ENCODE peak calls at places on chromosomes 2 and 18, in ten cellular contexts. One of them, this sample, is unnamed.
A peak's percentile ranks its signal among the peaks of the same experiment; 100 is the strongest.

GRCh38 chr2:10222-10875 is 36.0 kb downstream of the FAM110C start:
- DNase-seq in prostate gland: no peak
- DNase-seq in stomach: no peak
- DNase-seq in transverse colon: no peak
- DNase-seq in tibial nerve: no peak
- DNase-seq in HepG2: no peak
- DNase-seq in IMR-90: no peak
- DNase-seq in A549: no peak
- DNase-seq in body of pancreas: peak; percentile 39
- DNase-seq in heart left ventricle: no peak
- DNase-seq in this sample: no peak

GRCh38 chr2:57899898-57900297 is 146.7 kb upstream of the VRK2 start:
- DNase-seq in heart left ventricle: no peak
- DNase-seq in HepG2: no peak
- DNase-seq in IMR-90: no peak
- DNase-seq in body of pancreas: no peak
- DNase-seq in transverse colon: no peak
- DNase-seq in A549: no peak
- DNase-seq in stomach: no peak
- DNase-seq in prostate gland: no peak
- DNase-seq in tibial nerve: no peak
- DNase-seq in this sample: no peak

GRCh38 chr2:11080253-11081115 is 74.8 kb upstream of the SLC66A3 start:
- DNase-seq in heart left ventricle: no peak
- DNase-seq in IMR-90: no peak
- DNase-seq in body of pancreas: no peak
- DNase-seq in HepG2: no peak
- DNase-seq in prostate gland: no peak
- DNase-seq in tibial nerve: no peak
- DNase-seq in transverse colon: no peak
- DNase-seq in A549: no peak
- DNase-seq in stomach: no peak
- DNase-seq in this sample: no peak

GRCh38 chr2:127695491-127696472 is 5.5 kb upstream of the SFT2D3 start:
- DNase-seq in tibial nerve: no peak
- DNase-seq in prostate gland: peak; percentile 37
- DNase-seq in IMR-90: peak; percentile 40
- DNase-seq in A549: peak; percentile 80
- DNase-seq in body of pancreas: peak; percentile 42
- DNase-seq in stomach: peak; percentile 48
- DNase-seq in transverse colon: peak; percentile 58
- DNase-seq in heart left ventricle: peak; percentile 85
- DNase-seq in HepG2: no peak
- DNase-seq in this sample: no peak

GRCh38 chr18:61975526-61976326 is 82.9 kb upstream of the RNF152 start:
- DNase-seq in heart left ventricle: no peak
- DNase-seq in prostate gland: no peak
- DNase-seq in transverse colon: no peak
- DNase-seq in body of pancreas: no peak
- DNase-seq in A549: no peak
- DNase-seq in tibial nerve: no peak
- DNase-seq in HepG2: no peak
- DNase-seq in stomach: no peak
- DNase-seq in IMR-90: no peak
- DNase-seq in this sample: no peak

GRCh38 chr2:130764821-130765115 is 9.4 kb downstream of the AMER3 start:
- DNase-seq in body of pancreas: no peak
- DNase-seq in tibial nerve: no peak
- DNase-seq in stomach: no peak
- DNase-seq in transverse colon: no peak
- DNase-seq in IMR-90: no peak
- DNase-seq in prostate gland: no peak
- DNase-seq in heart left ventricle: no peak
- DNase-seq in A549: no peak
- DNase-seq in HepG2: no peak
- DNase-seq in this sample: no peak

GRCh38 chr18:12029786-12030571 is 48.7 kb downstream of the IMPA2 start:
- DNase-seq in A549: no peak
- DNase-seq in prostate gland: no peak
- DNase-seq in transverse colon: no peak
- DNase-seq in HepG2: no peak
- DNase-seq in IMR-90: no peak
- DNase-seq in tibial nerve: no peak
- DNase-seq in stomach: no peak
- DNase-seq in body of pancreas: no peak
- DNase-seq in heart left ventricle: peak; percentile 14
- DNase-seq in this sample: peak; percentile 78

GRCh38 chr2:60365556-60365955 is 187.9 kb downstream of the BCL11A start:
- DNase-seq in body of pancreas: peak; percentile 31
- DNase-seq in stomach: no peak
- DNase-seq in prostate gland: no peak
- DNase-seq in transverse colon: no peak
- DNase-seq in tibial nerve: no peak
- DNase-seq in heart left ventricle: no peak
- DNase-seq in HepG2: peak; percentile 36
- DNase-seq in IMR-90: no peak
- DNase-seq in A549: no peak
- DNase-seq in this sample: no peak

GRCh38 chr2:69893684-69894481 is at the start of gene SNRNP27:
- DNase-seq in transverse colon: peak; percentile 84
- DNase-seq in body of pancreas: peak; percentile 82
- DNase-seq in HepG2: peak; percentile 80
- DNase-seq in prostate gland: peak; percentile 65
- DNase-seq in A549: peak; percentile 89
- DNase-seq in stomach: peak; percentile 79
- DNase-seq in tibial nerve: peak; percentile 60
- DNase-seq in IMR-90: peak; percentile 83
- DNase-seq in heart left ventricle: peak; percentile 82
- DNase-seq in this sample: no peak

GRCh38 chr2:118371500-118371899 is 283.2 kb downstream of the INSIG2 start:
- DNase-seq in IMR-90: peak; percentile 18
- DNase-seq in stomach: no peak
- DNase-seq in body of pancreas: peak; percentile 27
- DNase-seq in prostate gland: no peak
- DNase-seq in heart left ventricle: no peak
- DNase-seq in transverse colon: no peak
- DNase-seq in tibial nerve: no peak
- DNase-seq in HepG2: peak; percentile 42
- DNase-seq in A549: peak; percentile 44
- DNase-seq in this sample: no peak

GRCh38 chr2:3200420-3200939 is 177.1 kb downstream of the EIPR1 start:
- DNase-seq in transverse colon: no peak
- DNase-seq in body of pancreas: no peak
- DNase-seq in tibial nerve: no peak
- DNase-seq in stomach: no peak
- DNase-seq in IMR-90: no peak
- DNase-seq in HepG2: no peak
- DNase-seq in prostate gland: no peak
- DNase-seq in A549: no peak
- DNase-seq in heart left ventricle: no peak
- DNase-seq in this sample: no peak

GRCh38 chr2:112996635-112997034 is 8.6 kb upstream of the IL36A start:
- DNase-seq in prostate gland: no peak
- DNase-seq in HepG2: no peak
- DNase-seq in heart left ventricle: no peak
- DNase-seq in IMR-90: no peak
- DNase-seq in body of pancreas: no peak
- DNase-seq in tibial nerve: no peak
- DNase-seq in stomach: no peak
- DNase-seq in A549: no peak
- DNase-seq in transverse colon: peak; percentile 16
- DNase-seq in this sample: no peak

GRCh38 chr2:85851253-85851955 is 37.4 kb downstream of the ST3GAL5 start:
- DNase-seq in HepG2: no peak
- DNase-seq in transverse colon: peak; percentile 35
- DNase-seq in A549: no peak
- DNase-seq in IMR-90: no peak
- DNase-seq in heart left ventricle: no peak
- DNase-seq in tibial nerve: no peak
- DNase-seq in prostate gland: peak; percentile 58
- DNase-seq in body of pancreas: peak; percentile 74
- DNase-seq in stomach: no peak
- DNase-seq in this sample: no peak

GRCh38 chr2:134391751-134392160 is 137.9 kb downstream of the MGAT5 start:
- DNase-seq in IMR-90: peak; percentile 36
- DNase-seq in prostate gland: no peak
- DNase-seq in A549: no peak
- DNase-seq in stomach: no peak
- DNase-seq in body of pancreas: no peak
- DNase-seq in HepG2: no peak
- DNase-seq in transverse colon: peak; percentile 73
- DNase-seq in heart left ventricle: no peak
- DNase-seq in tibial nerve: no peak
- DNase-seq in this sample: no peak

GRCh38 chr2:48711343-48711742 is 44.2 kb downstream of the LHCGR start:
- DNase-seq in body of pancreas: no peak
- DNase-seq in HepG2: no peak
- DNase-seq in prostate gland: no peak
- DNase-seq in heart left ventricle: no peak
- DNase-seq in transverse colon: no peak
- DNase-seq in stomach: no peak
- DNase-seq in A549: no peak
- DNase-seq in IMR-90: peak; percentile 41
- DNase-seq in tibial nerve: no peak
- DNase-seq in this sample: no peak

GRCh38 chr2:16615687-16616615 is 49.7 kb downstream of the CYRIA start:
- DNase-seq in IMR-90: no peak
- DNase-seq in heart left ventricle: no peak
- DNase-seq in transverse colon: no peak
- DNase-seq in body of pancreas: no peak
- DNase-seq in stomach: no peak
- DNase-seq in tibial nerve: no peak
- DNase-seq in A549: no peak
- DNase-seq in prostate gland: no peak
- DNase-seq in HepG2: no peak
- DNase-seq in this sample: no peak
- TF ChIP-seq CTCF in IMR-90: no peak
- TF ChIP-seq CTCF in heart left ventricle: no peak
- TF ChIP-seq CTCF in transverse colon: no peak
- TF ChIP-seq CTCF in body of pancreas: no peak
- TF ChIP-seq CTCF in stomach: no peak
- TF ChIP-seq CTCF in tibial nerve: no peak
- TF ChIP-seq CTCF in A549: no peak
- TF ChIP-seq CTCF in prostate gland: no peak
- TF ChIP-seq CTCF in HepG2: no peak
- TF ChIP-seq CTCF in this sample: no peak

DNA sequence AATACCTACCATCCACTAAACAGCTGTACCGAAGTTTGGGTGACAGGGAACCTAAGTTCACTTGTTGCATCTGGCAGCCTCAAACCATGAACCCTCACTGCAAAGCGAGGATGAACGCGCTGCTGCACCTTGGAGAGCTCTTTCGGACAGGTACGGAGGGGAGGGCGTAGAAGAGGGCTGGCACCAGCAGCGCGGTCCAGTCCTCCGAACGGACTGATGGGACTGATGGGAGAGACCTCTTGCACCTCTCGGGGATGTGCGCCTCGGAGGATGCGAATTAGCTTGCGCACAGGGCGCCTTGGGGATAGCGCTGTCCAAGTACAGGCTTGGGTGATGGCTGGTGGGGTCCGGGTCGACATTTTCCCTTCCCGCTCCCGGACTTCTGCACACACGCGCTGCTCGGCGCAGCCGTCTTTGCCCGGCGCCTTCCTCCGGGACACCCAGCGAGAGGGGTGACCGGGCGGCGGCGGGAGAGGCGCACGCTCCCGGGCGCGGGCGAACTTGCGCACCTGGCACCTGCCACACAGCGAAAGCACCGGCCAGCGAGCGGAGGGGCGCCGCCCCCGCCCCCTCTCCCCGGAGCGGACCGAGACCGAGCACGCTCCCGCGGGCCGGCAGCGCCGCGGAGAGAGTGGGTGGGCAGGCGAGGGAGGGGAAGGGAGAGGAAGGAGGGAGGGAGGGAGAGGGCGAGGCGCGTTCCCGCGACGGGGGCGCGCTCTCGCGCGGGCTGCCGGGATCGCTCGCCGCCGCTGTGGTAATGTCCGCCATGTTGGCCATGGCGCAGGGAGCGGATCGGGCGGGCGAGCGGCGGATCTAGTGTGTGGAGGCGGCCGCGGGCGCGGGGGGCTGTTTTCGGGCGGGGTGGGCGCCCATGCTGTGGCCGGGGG is at the start of gene EPC2:
- DNase-seq in prostate gland: peak; percentile 87
- DNase-seq in transverse colon: peak; percentile 91
- DNase-seq in A549: peak; percentile 84
- DNase-seq in tibial nerve: peak; percentile 76
- DNase-seq in body of pancreas: peak; percentile 84
- DNase-seq in stomach: peak; percentile 91
- DNase-seq in heart left ventricle: peak; percentile 92
- DNase-seq in HepG2: peak; percentile 68
- DNase-seq in IMR-90: peak; percentile 80
- DNase-seq in this sample: no peak
- TF ChIP-seq POLR2A in prostate gland: peak; percentile 58
- TF ChIP-seq POLR2A in transverse colon: peak; percentile 41
- TF ChIP-seq POLR2A in A549: peak; percentile 73
- TF ChIP-seq POLR2A in tibial nerve: peak; percentile 42
- TF ChIP-seq POLR2A in body of pancreas: peak; percentile 75
- TF ChIP-seq POLR2A in stomach: no peak
- TF ChIP-seq POLR2A in heart left ventricle: peak; percentile 59
- TF ChIP-seq POLR2A in HepG2: peak; percentile 88
- TF ChIP-seq POLR2A in IMR-90: peak; percentile 93
- TF ChIP-seq POLR2A in this sample: no peak

GRCh38 chr2:38037757-38038615 is 38.0 kb downstream of the CYP1B1 start:
- DNase-seq in transverse colon: no peak
- DNase-seq in prostate gland: peak; percentile 14
- DNase-seq in body of pancreas: no peak
- DNase-seq in A549: no peak
- DNase-seq in HepG2: no peak
- DNase-seq in IMR-90: peak; percentile 47
- DNase-seq in tibial nerve: no peak
- DNase-seq in heart left ventricle: peak; percentile 43
- DNase-seq in stomach: no peak
- DNase-seq in this sample: no peak
- TF ChIP-seq CTCF in transverse colon: no peak
- TF ChIP-seq CTCF in prostate gland: peak; percentile 33
- TF ChIP-seq CTCF in body of pancreas: no peak
- TF ChIP-seq CTCF in A549: no peak
- TF ChIP-seq CTCF in HepG2: peak; percentile 63
- TF ChIP-seq CTCF in IMR-90: no peak
- TF ChIP-seq CTCF in tibial nerve: peak; percentile 56
- TF ChIP-seq CTCF in heart left ventricle: peak; percentile 23
- TF ChIP-seq CTCF in stomach: no peak
- TF ChIP-seq CTCF in this sample: no peak

DNA sequence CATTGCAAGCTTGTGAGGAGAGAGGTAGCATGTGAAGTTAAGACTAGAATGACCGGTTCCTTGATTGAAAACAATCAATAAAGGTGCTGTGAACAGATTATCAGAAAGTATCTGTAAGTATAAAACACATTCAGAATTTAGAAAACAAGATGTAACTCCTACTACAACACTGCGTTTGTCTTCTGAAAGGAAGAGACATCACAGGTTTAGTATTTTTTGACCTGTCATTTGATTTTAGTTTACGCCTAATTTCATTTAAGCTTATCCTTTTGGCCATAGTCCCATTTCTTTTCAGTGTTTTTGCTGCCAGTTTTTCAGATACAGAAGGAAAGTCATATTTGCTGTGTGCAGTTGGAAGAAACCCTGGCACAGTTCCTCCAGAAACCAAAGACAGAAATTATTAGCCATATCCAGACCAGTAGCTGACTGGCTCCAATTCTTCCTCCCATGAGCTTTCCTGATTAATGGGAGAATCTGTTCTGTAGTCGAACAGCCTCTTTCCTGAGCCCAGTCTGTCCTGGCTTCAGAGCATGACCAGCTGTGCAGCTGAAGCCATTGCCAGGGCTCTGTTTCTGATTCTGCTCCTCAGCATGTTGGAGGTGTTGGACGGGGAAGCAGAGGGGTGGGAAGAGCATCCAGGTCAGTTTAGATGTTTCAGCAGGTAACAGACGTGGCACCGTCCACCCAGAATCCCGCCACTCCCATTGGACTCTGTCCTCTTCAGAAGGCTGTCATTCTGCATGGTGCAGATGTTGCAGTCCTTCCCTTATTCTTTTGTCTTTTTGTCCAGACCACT is 61.0 kb downstream of the CRIM1 start:
- DNase-seq in prostate gland: no peak
- DNase-seq in IMR-90: no peak
- DNase-seq in HepG2: no peak
- DNase-seq in tibial nerve: no peak
- DNase-seq in body of pancreas: no peak
- DNase-seq in heart left ventricle: peak; percentile 34
- DNase-seq in transverse colon: peak; percentile 30
- DNase-seq in A549: no peak
- DNase-seq in stomach: no peak
- DNase-seq in this sample: no peak
- TF ChIP-seq POLR2A in prostate gland: no peak
- TF ChIP-seq POLR2A in IMR-90: no peak
- TF ChIP-seq POLR2A in HepG2: no peak
- TF ChIP-seq POLR2A in tibial nerve: no peak
- TF ChIP-seq POLR2A in body of pancreas: no peak
- TF ChIP-seq POLR2A in heart left ventricle: no peak
- TF ChIP-seq POLR2A in transverse colon: no peak
- TF ChIP-seq POLR2A in A549: no peak
- TF ChIP-seq POLR2A in stomach: no peak
- TF ChIP-seq POLR2A in this sample: no peak

This sample was measured in vagina.